ENCODE peak calls at places on chromosomes 1 and 21, in seven cellular contexts. One of them, this sample, is unnamed.

GRCh38 chr1:68459796-68460195 is 10.0 kb upstream of the RPE65 start:
- DNase-seq in neuronal stem cell: no peak
- DNase-seq in CD8-positive, alpha-beta T cell: no peak
- DNase-seq in breast epithelium: no peak
- DNase-seq in Panc1: no peak
- DNase-seq in upper lobe of left lung: no peak
- DNase-seq in uterus: no peak
- DNase-seq in this sample: no peak

GRCh38 chr1:225845633-225846259 is 35.8 kb downstream of the EPHX1 start:
- DNase-seq in neuronal stem cell: peak; percentile 65
- DNase-seq in CD8-positive, alpha-beta T cell: no peak
- DNase-seq in breast epithelium: peak; percentile 79
- DNase-seq in Panc1: peak; percentile 10
- DNase-seq in upper lobe of left lung: peak; percentile 74
- DNase-seq in uterus: peak; percentile 81
- DNase-seq in this sample: peak; percentile 16

GRCh38 chr1:153602749-153603148 is 10.2 kb downstream of the S100A16 start:
- DNase-seq in neuronal stem cell: no peak
- DNase-seq in CD8-positive, alpha-beta T cell: no peak
- DNase-seq in breast epithelium: no peak
- DNase-seq in Panc1: no peak
- DNase-seq in upper lobe of left lung: no peak
- DNase-seq in uterus: no peak
- DNase-seq in this sample: no peak

GRCh38 chr1:222009105-222009730 is 267.3 kb upstream of the DUSP10 start:
- DNase-seq in neuronal stem cell: no peak
- DNase-seq in CD8-positive, alpha-beta T cell: no peak
- DNase-seq in breast epithelium: no peak
- DNase-seq in Panc1: peak; percentile 43
- DNase-seq in upper lobe of left lung: no peak
- DNase-seq in uterus: no peak
- DNase-seq in this sample: no peak

GRCh38 chr1:93690921-93691789 is 9.5 kb upstream of the BCAR3 start:
- DNase-seq in neuronal stem cell: no peak
- DNase-seq in CD8-positive, alpha-beta T cell: no peak
- DNase-seq in breast epithelium: no peak
- DNase-seq in Panc1: no peak
- DNase-seq in upper lobe of left lung: no peak
- DNase-seq in uterus: no peak
- DNase-seq in this sample: no peak

GRCh38 chr21:43597052-43597451 is 62.2 kb downstream of the HSF2BP start:
- DNase-seq in neuronal stem cell: no peak
- DNase-seq in CD8-positive, alpha-beta T cell: no peak
- DNase-seq in breast epithelium: no peak
- DNase-seq in Panc1: no peak
- DNase-seq in upper lobe of left lung: no peak
- DNase-seq in uterus: no peak
- DNase-seq in this sample: peak; percentile 45

GRCh38 chr21:37878946-37879660 is 37.2 kb downstream of the KCNJ6 start:
- DNase-seq in neuronal stem cell: no peak
- DNase-seq in CD8-positive, alpha-beta T cell: no peak
- DNase-seq in breast epithelium: no peak
- DNase-seq in Panc1: no peak
- DNase-seq in upper lobe of left lung: no peak
- DNase-seq in uterus: no peak
- DNase-seq in this sample: peak; percentile 94

GRCh38 chr1:28909198-28909597 is 5.2 kb upstream of the EPB41 start:
- DNase-seq in neuronal stem cell: no peak
- DNase-seq in CD8-positive, alpha-beta T cell: no peak
- DNase-seq in breast epithelium: no peak
- DNase-seq in Panc1: no peak
- DNase-seq in upper lobe of left lung: no peak
- DNase-seq in uterus: no peak
- DNase-seq in this sample: no peak

GRCh38 chr1:116956378-116956777 is 45.2 kb upstream of the CD101 start:
- DNase-seq in neuronal stem cell: no peak
- DNase-seq in CD8-positive, alpha-beta T cell: no peak
- DNase-seq in breast epithelium: no peak
- DNase-seq in Panc1: no peak
- DNase-seq in upper lobe of left lung: peak; percentile 34
- DNase-seq in uterus: no peak
- DNase-seq in this sample: no peak

GRCh38 chr1:218301217-218301616 is 16.1 kb downstream of the RRP15 start:
- DNase-seq in neuronal stem cell: no peak
- DNase-seq in CD8-positive, alpha-beta T cell: no peak
- DNase-seq in breast epithelium: no peak
- DNase-seq in Panc1: no peak
- DNase-seq in upper lobe of left lung: no peak
- DNase-seq in uterus: no peak
- DNase-seq in this sample: no peak

GRCh38 chr1:100793661-100794060 is 74.1 kb downstream of the VCAM1 start:
- DNase-seq in neuronal stem cell: no peak
- DNase-seq in CD8-positive, alpha-beta T cell: no peak
- DNase-seq in breast epithelium: no peak
- DNase-seq in Panc1: no peak
- DNase-seq in upper lobe of left lung: no peak
- DNase-seq in uterus: no peak
- DNase-seq in this sample: no peak

GRCh38 chr1:17731460-17731859 is 23.7 kb upstream of the ACTL8 start:
- DNase-seq in neuronal stem cell: no peak
- DNase-seq in CD8-positive, alpha-beta T cell: no peak
- DNase-seq in breast epithelium: no peak
- DNase-seq in Panc1: no peak
- DNase-seq in upper lobe of left lung: no peak
- DNase-seq in uterus: no peak
- DNase-seq in this sample: no peak

GRCh38 chr1:7929637-7930036 is 11.0 kb downstream of the TNFRSF9 start:
- DNase-seq in neuronal stem cell: no peak
- DNase-seq in CD8-positive, alpha-beta T cell: no peak
- DNase-seq in breast epithelium: no peak
- DNase-seq in Panc1: no peak
- DNase-seq in upper lobe of left lung: no peak
- DNase-seq in uterus: no peak
- DNase-seq in this sample: no peak

GRCh38 chr1:187283984-187284383 is 455.2 kb downstream of the PLA2G4A start:
- DNase-seq in neuronal stem cell: no peak
- DNase-seq in CD8-positive, alpha-beta T cell: no peak
- DNase-seq in breast epithelium: no peak
- DNase-seq in Panc1: no peak
- DNase-seq in upper lobe of left lung: no peak
- DNase-seq in uterus: no peak
- DNase-seq in this sample: no peak

GRCh38 chr1:81811757-81812371 is 11.1 kb downstream of the ADGRL2 start:
- DNase-seq in neuronal stem cell: no peak
- DNase-seq in CD8-positive, alpha-beta T cell: no peak
- DNase-seq in breast epithelium: no peak
- DNase-seq in Panc1: no peak
- DNase-seq in upper lobe of left lung: no peak
- DNase-seq in uterus: no peak
- DNase-seq in this sample: no peak

GRCh38 chr1:178310685-178311105 is 186.1 kb downstream of the CLEC20A start:
- DNase-seq in neuronal stem cell: peak; percentile 65
- DNase-seq in CD8-positive, alpha-beta T cell: no peak
- DNase-seq in breast epithelium: no peak
- DNase-seq in Panc1: no peak
- DNase-seq in upper lobe of left lung: peak; percentile 37
- DNase-seq in uterus: no peak
- DNase-seq in this sample: no peak

GRCh38 chr1:100249155-100249536 is 488 bp downstream of the DBT start:
- DNase-seq in neuronal stem cell: no peak
- DNase-seq in CD8-positive, alpha-beta T cell: no peak
- DNase-seq in breast epithelium: no peak
- DNase-seq in Panc1: no peak
- DNase-seq in upper lobe of left lung: no peak
- DNase-seq in uterus: no peak
- DNase-seq in this sample: no peak

GRCh38 chr21:35697321-35697808 is 363.0 kb downstream of the SETD4 start:
- DNase-seq in neuronal stem cell: no peak
- DNase-seq in CD8-positive, alpha-beta T cell: no peak
- DNase-seq in breast epithelium: no peak
- DNase-seq in Panc1: no peak
- DNase-seq in upper lobe of left lung: peak; percentile 68
- DNase-seq in uterus: peak; percentile 20
- DNase-seq in this sample: no peak

GRCh38 chr1:35807614-35808375 is at the start of gene AGO4:
- DNase-seq in neuronal stem cell: peak; percentile 67
- DNase-seq in CD8-positive, alpha-beta T cell: peak; percentile 67
- DNase-seq in breast epithelium: peak; percentile 55
- DNase-seq in Panc1: peak; percentile 15
- DNase-seq in upper lobe of left lung: peak; percentile 70
- DNase-seq in uterus: peak; percentile 56
- DNase-seq in this sample: no peak

GRCh38 chr1:61742620-61743431 is 546 bp downstream of the PATJ start:
- DNase-seq in neuronal stem cell: peak; percentile 36
- DNase-seq in CD8-positive, alpha-beta T cell: no peak
- DNase-seq in breast epithelium: no peak
- DNase-seq in Panc1: no peak
- DNase-seq in upper lobe of left lung: peak; percentile 32
- DNase-seq in uterus: peak; percentile 63
- DNase-seq in this sample: no peak

GRCh38 chr1:181050922-181051321 is 17.1 kb downstream of the MR1 start:
- DNase-seq in neuronal stem cell: no peak
- DNase-seq in CD8-positive, alpha-beta T cell: no peak
- DNase-seq in breast epithelium: no peak
- DNase-seq in Panc1: no peak
- DNase-seq in upper lobe of left lung: no peak
- DNase-seq in uterus: no peak
- DNase-seq in this sample: no peak

GRCh38 chr1:173193639-173194038 is 13.5 kb downstream of the TNFSF4 start:
- DNase-seq in neuronal stem cell: no peak
- DNase-seq in CD8-positive, alpha-beta T cell: no peak
- DNase-seq in breast epithelium: no peak
- DNase-seq in Panc1: no peak
- DNase-seq in upper lobe of left lung: peak; percentile 35
- DNase-seq in uterus: no peak
- DNase-seq in this sample: no peak
- H3K27ac ChIP-seq in neuronal stem cell: no peak overlapping the region
- H3K27ac ChIP-seq in CD8-positive, alpha-beta T cell: no peak overlapping the region
- H3K27ac ChIP-seq in breast epithelium: no peak overlapping the region
- H3K27ac ChIP-seq in Panc1: no peak overlapping the region
- H3K27ac ChIP-seq in upper lobe of left lung: no peak overlapping the region
- H3K27ac ChIP-seq in uterus: no peak overlapping the region
- H3K27ac ChIP-seq in this sample: no peak overlapping the region

GRCh38 chr21:28537371-28538079 is 455.2 kb downstream of the LTN1 start:
- DNase-seq in neuronal stem cell: no peak
- DNase-seq in CD8-positive, alpha-beta T cell: no peak
- DNase-seq in breast epithelium: no peak
- DNase-seq in Panc1: no peak
- DNase-seq in upper lobe of left lung: no peak
- DNase-seq in uterus: no peak
- DNase-seq in this sample: peak; percentile 55
- H3K27ac ChIP-seq in neuronal stem cell: no peak overlapping the region
- H3K27ac ChIP-seq in CD8-positive, alpha-beta T cell: no peak overlapping the region
- H3K27ac ChIP-seq in breast epithelium: no peak overlapping the region
- H3K27ac ChIP-seq in Panc1: no peak overlapping the region
- H3K27ac ChIP-seq in upper lobe of left lung: no peak overlapping the region
- H3K27ac ChIP-seq in uterus: no peak overlapping the region
- H3K27ac ChIP-seq in this sample: peak overlapping the region; percentile 27

GRCh38 chr21:33657124-33657842 is 15.0 kb downstream of the ITSN1 start:
- DNase-seq in neuronal stem cell: no peak
- DNase-seq in CD8-positive, alpha-beta T cell: no peak
- DNase-seq in breast epithelium: no peak
- DNase-seq in Panc1: no peak
- DNase-seq in upper lobe of left lung: no peak
- DNase-seq in uterus: no peak
- DNase-seq in this sample: no peak

GRCh38 chr21:33654412-33654811 is 12.1 kb downstream of the ITSN1 start:
- DNase-seq in neuronal stem cell: no peak
- DNase-seq in CD8-positive, alpha-beta T cell: no peak
- DNase-seq in breast epithelium: no peak
- DNase-seq in Panc1: no peak
- DNase-seq in upper lobe of left lung: no peak
- DNase-seq in uterus: no peak
- DNase-seq in this sample: no peak

GRCh38 chr21:33658919-33659318 is 16.6 kb downstream of the ITSN1 start:
- DNase-seq in neuronal stem cell: no peak
- DNase-seq in CD8-positive, alpha-beta T cell: no peak
- DNase-seq in breast epithelium: no peak
- DNase-seq in Panc1: no peak
- DNase-seq in upper lobe of left lung: no peak
- DNase-seq in uterus: no peak
- DNase-seq in this sample: no peak

GRCh38 chr21:33651965-33652680 is 9.8 kb downstream of the ITSN1 start:
- DNase-seq in neuronal stem cell: no peak
- DNase-seq in CD8-positive, alpha-beta T cell: no peak
- DNase-seq in breast epithelium: no peak
- DNase-seq in Panc1: no peak
- DNase-seq in upper lobe of left lung: no peak
- DNase-seq in uterus: no peak
- DNase-seq in this sample: no peak

GRCh38 chr21:33655591-33656221 is 13.4 kb downstream of the ITSN1 start:
- DNase-seq in neuronal stem cell: no peak
- DNase-seq in CD8-positive, alpha-beta T cell: no peak
- DNase-seq in breast epithelium: no peak
- DNase-seq in Panc1: peak; percentile 91
- DNase-seq in upper lobe of left lung: peak; percentile 60
- DNase-seq in uterus: no peak
- DNase-seq in this sample: peak; percentile 79
- H3K27ac ChIP-seq in neuronal stem cell: no peak overlapping the region
- H3K27ac ChIP-seq in CD8-positive, alpha-beta T cell: no peak overlapping the region
- H3K27ac ChIP-seq in breast epithelium: no peak overlapping the region
- H3K27ac ChIP-seq in Panc1: peak overlapping the region; percentile 21
- H3K27ac ChIP-seq in upper lobe of left lung: peak overlapping the region; percentile 38
- H3K27ac ChIP-seq in uterus: no peak overlapping the region
- H3K27ac ChIP-seq in this sample: peak overlapping the region; percentile 89

GRCh38 chr1:209427277-209427676 is 156.2 kb upstream of the CAMK1G start:
- DNase-seq in neuronal stem cell: no peak
- DNase-seq in CD8-positive, alpha-beta T cell: no peak
- DNase-seq in breast epithelium: no peak
- DNase-seq in Panc1: no peak
- DNase-seq in upper lobe of left lung: no peak
- DNase-seq in uterus: no peak
- DNase-seq in this sample: no peak
- H3K27ac ChIP-seq in neuronal stem cell: no peak overlapping the region
- H3K27ac ChIP-seq in CD8-positive, alpha-beta T cell: no peak overlapping the region
- H3K27ac ChIP-seq in breast epithelium: peak overlapping the region; percentile 75
- H3K27ac ChIP-seq in Panc1: no peak overlapping the region
- H3K27ac ChIP-seq in upper lobe of left lung: no peak overlapping the region
- H3K27ac ChIP-seq in uterus: no peak overlapping the region
- H3K27ac ChIP-seq in this sample: peak overlapping the region; percentile 100

This sample was measured in epithelial cell of prostate.